ENCODE peak calls at places on chromosomes 16 and 17, in ten cellular contexts. N is uterus; D is germinal center; B is NCI-H2107; W is fibroblast of the conjunctiva; F is iris pigment epithelial cell; K is astrocyte of the spinal cord; Z is lower leg skin; T is stimulated activated CD4-positive, alpha-beta T cell treated with anti-CD3 and anti-CD28 coated beads, Interleukin-12 subunit alpha, Interleukin-12 subunit beta, amount 100 ng/mL, for 48 hours; E is caudate nucleus. P is an unnamed sample.

GRCh38 chr17:7020894-7021664 is 1.8 kb upstream of the BCL6B start:
- DNase-seq in N (no peak), D (no peak), B (no peak), W (no peak), F (no peak), K (no peak), Z (no peak), T (no peak), E (no peak), P (no peak)

GRCh38 chr17:7293821-7294613 is 422 bp downstream of the YBX2 start:
- DNase-seq in N (no peak), D (peak), B (no peak), W (no peak), F (no peak), K (no peak), Z (no peak), T (no peak), E (no peak), P (no peak)

GRCh38 chr17:72950236-72950931 is 142.1 kb downstream of the SLC39A11 start:
- DNase-seq in N (no peak), D (no peak), B (no peak), W (no peak), F (no peak), K (no peak), Z (no peak), T (no peak), E (no peak), P (no peak)

GRCh38 chr16:52671560-52671959 is 124.6 kb upstream of the TOX3 start:
- DNase-seq in N (no peak), D (no peak), B (no peak), W (no peak), F (no peak), K (no peak), Z (no peak), T (no peak), E (no peak), P (no peak)

GRCh38 chr16:88747588-88748301 is 37.3 kb downstream of the PIEZO1 start:
- DNase-seq in N (no peak), D (peak), B (no peak), W (no peak), F (no peak), K (no peak), Z (no peak), T (peak), E (no peak), P (no peak)

GRCh38 chr17:28174352-28175046 is 132.0 kb downstream of the NLK start:
- DNase-seq in N (no peak), D (no peak), B (no peak), W (no peak), F (no peak), K (no peak), Z (no peak), T (peak), E (no peak), P (no peak)

GRCh38 chr17:11144358-11145233 is 96.4 kb upstream of the SHISA6 start:
- DNase-seq in N (no peak), D (no peak), B (no peak), W (no peak), F (peak), K (no peak), Z (peak), T (no peak), E (no peak), P (no peak)

GRCh38 chr17:15966183-15966878 is 21.4 kb downstream of the ADORA2B start:
- DNase-seq in N (no peak), D (no peak), B (no peak), W (no peak), F (peak), K (peak), Z (no peak), T (no peak), E (no peak), P (no peak)

GRCh38 chr17:6862822-6863221 is 31.3 kb upstream of the TEKT1 start:
- DNase-seq in N (no peak), D (no peak), B (no peak), W (no peak), F (no peak), K (no peak), Z (no peak), T (no peak), E (no peak), P (no peak)

GRCh38 chr17:49278076-49278475 is 47.5 kb upstream of the PHOSPHO1 start:
- DNase-seq in N (no peak), D (no peak), B (no peak), W (no peak), F (no peak), K (no peak), Z (no peak), T (no peak), E (no peak), P (peak)

GRCh38 chr17:7889166-7889584 is 586 bp downstream of the CHD3 start:
- DNase-seq in N (peak), D (no peak), B (peak), W (peak), F (peak), K (peak), Z (peak), T (no peak), E (peak), P (peak)

GRCh38 chr17:54785643-54786258 is 114.9 kb upstream of the TOM1L1 start:
- DNase-seq in N (no peak), D (no peak), B (no peak), W (no peak), F (no peak), K (no peak), Z (no peak), T (no peak), E (no peak), P (no peak)

GRCh38 chr16:31488630-31489564 is 6.0 kb downstream of the SLC5A2 start:
- DNase-seq in N (no peak), D (no peak), B (no peak), W (no peak), F (peak), K (no peak), Z (no peak), T (no peak), E (no peak), P (no peak)

GRCh38 chr16:67399218-67399733 is 6.0 kb upstream of the TPPP3 start:
- DNase-seq in N (peak), D (peak), B (no peak), W (no peak), F (peak), K (no peak), Z (no peak), T (peak), E (peak), P (no peak)

GRCh38 chr17:42310281-42311156 is 22.2 kb downstream of the STAT5A start:
- DNase-seq in N (peak), D (no peak), B (no peak), W (no peak), F (no peak), K (no peak), Z (no peak), T (no peak), E (no peak), P (no peak)

GRCh38 chr16:70751593-70751992 is 49.4 kb downstream of the VAC14 start:
- DNase-seq in N (no peak), D (no peak), B (no peak), W (no peak), F (no peak), K (no peak), Z (no peak), T (no peak), E (no peak), P (no peak)

GRCh38 chr16:80480664-80481063 is 60.1 kb upstream of the DYNLRB2 start:
- DNase-seq in N (no peak), D (no peak), B (no peak), W (no peak), F (no peak), K (no peak), Z (no peak), T (no peak), E (no peak), P (no peak)

GRCh38 chr17:37430051-37430591 is 23.4 kb downstream of the TADA2A start:
- DNase-seq in N (no peak), D (no peak), B (no peak), W (peak), F (peak), K (peak), Z (no peak), T (no peak), E (no peak), P (no peak)

GRCh38 chr16:50718061-50718760 is 23.7 kb upstream of the CYLD start:
- DNase-seq in N (no peak), D (no peak), B (no peak), W (no peak), F (peak), K (no peak), Z (no peak), T (no peak), E (no peak), P (no peak)

GRCh38 chr16:11379420-11379819 is 34.2 kb downstream of the RMI2 start:
- DNase-seq in N (no peak), D (no peak), B (no peak), W (no peak), F (peak), K (peak), Z (no peak), T (peak), E (no peak), P (no peak)

GRCh38 chr17:30323895-30324319 is 9.9 kb downstream of the TMIGD1 start:
- DNase-seq in N (no peak), D (peak), B (peak), W (peak), F (peak), K (peak), Z (peak), T (no peak), E (no peak), P (no peak)

GRCh38 chr17:49390548-49391324 is 23.9 kb downstream of the PHB1 start:
- DNase-seq in N (no peak), D (peak), B (no peak), W (no peak), F (peak), K (no peak), Z (peak), T (no peak), E (peak), P (no peak)

GRCh38 chr17:74903671-74904070 is 10.2 kb upstream of the FADS6 start:
- DNase-seq in N (no peak), D (no peak), B (no peak), W (no peak), F (no peak), K (no peak), Z (no peak), T (no peak), E (no peak), P (no peak)

GRCh38 chr17:37056622-37057021 is 107.9 kb downstream of the AATF start:
- DNase-seq in N (no peak), D (no peak), B (no peak), W (no peak), F (no peak), K (no peak), Z (no peak), T (no peak), E (no peak), P (no peak)

GRCh38 chr16:48041861-48042435 is 113.8 kb downstream of the ABCC12 start:
- DNase-seq in N (no peak), D (no peak), B (no peak), W (no peak), F (no peak), K (no peak), Z (no peak), T (no peak), E (no peak), P (no peak)

GRCh38 chr17:35630530-35631148 is 43.5 kb downstream of the AP2B1 start:
- DNase-seq in N (no peak), D (no peak), B (no peak), W (no peak), F (peak), K (peak), Z (no peak), T (no peak), E (no peak), P (no peak)

GRCh38 chr17:38745545-38745944 is 2.6 kb downstream of the PCGF2 start:
- DNase-seq in N (no peak), D (no peak), B (no peak), W (no peak), F (no peak), K (no peak), Z (no peak), T (no peak), E (no peak), P (no peak)

GRCh38 chr17:64005734-64006167 is 7.6 kb downstream of the PRR29 start:
- DNase-seq in N (no peak), D (no peak), B (peak), W (no peak), F (no peak), K (no peak), Z (no peak), T (no peak), E (no peak), P (no peak)

GRCh38 chr17:77783991-77784820 is 174.3 kb upstream of the TNRC6C start:
- DNase-seq in N (no peak), D (no peak), B (no peak), W (no peak), F (no peak), K (no peak), Z (no peak), T (peak), E (no peak), P (no peak)

GRCh38 chr16:15885560-15886001 is 2.8 kb downstream of the CEP20 start:
- DNase-seq in N (no peak), D (no peak), B (no peak), W (no peak), F (no peak), K (no peak), Z (no peak), T (no peak), E (no peak), P (no peak)

GRCh38 chr17:81902023-81902652 is at the start of gene NPB:
- DNase-seq in N (no peak), D (no peak), B (no peak), W (no peak), F (no peak), K (no peak), Z (no peak), T (no peak), E (peak), P (no peak)